ENCODE peak calls at places on chromosome 14, in ten cellular contexts. H is left ventricle myocardium inferior, R is Peyer's patch, I is transverse colon, A is H9, G is adrenal gland, D is mesenchymal stem cell, C is pancreas, O is sigmoid colon, Y is tibial artery. X is an unnamed sample.

GRCh38 chr14:87993485-87993809 is 465 bp upstream of the GALC start:
- DNase-seq in Y (no peak), R (no peak), C (no peak), O (no peak), A (no peak), I (no peak), D (no peak), G (no peak), H (no peak), X (no peak)

GRCh38 chr14:23324455-23324846 is 3.2 kb downstream of the PABPN1 start:
- DNase-seq in C (no peak), G (no peak), R (no peak), Y (no peak), O (no peak), A (no peak), D (no peak), I (no peak), H (no peak), X (no peak)

GRCh38 chr14:51704465-51705050 is 52.8 kb downstream of the FRMD6 start:
- DNase-seq in C (no peak), R (no peak), D (no peak), I (no peak), H (no peak), A (peak; percentile 50), Y (no peak), G (no peak), O (no peak), X (no peak)

GRCh38 chr14:61229475-61229888 is 51.7 kb downstream of the TMEM30B start:
- DNase-seq in Y (no peak), C (no peak), R (no peak), G (no peak), O (no peak), D (no peak), A (no peak), H (no peak), I (no peak), X (no peak)

GRCh38 chr14:32761381-32761968 is 177.2 kb upstream of the NPAS3 start:
- DNase-seq in A (no peak), O (no peak), Y (no peak), D (peak; percentile 49), R (no peak), G (no peak), H (no peak), I (no peak), C (no peak), X (no peak)

GRCh38 chr14:39383026-39383626 is 49.1 kb downstream of the FBXO33 start:
- DNase-seq in D (no peak), A (no peak), H (no peak), R (no peak), O (no peak), G (no peak), C (no peak), I (no peak), Y (no peak), X (no peak)

GRCh38 chr14:27366596-27366995 is 768.8 kb upstream of the NOVA1 start:
- DNase-seq in A (no peak), H (no peak), Y (no peak), O (no peak), R (no peak), C (no peak), G (no peak), I (no peak), D (peak; percentile 29), X (no peak)

GRCh38 chr14:100471451-100472093 is 115.6 kb downstream of the BEGAIN start:
- DNase-seq in D (no peak), A (no peak), C (no peak), R (no peak), H (no peak), Y (no peak), I (no peak), G (peak; percentile 43), O (no peak), X (no peak)

GRCh38 chr14:77123381-77124344 is 17.9 kb downstream of the ZDHHC22 start:
- DNase-seq in A (peak; percentile 46), I (peak; percentile 95), D (no peak), Y (no peak), R (peak; percentile 69), C (peak; percentile 95), G (peak; percentile 82), O (no peak), H (peak; percentile 55), X (peak; percentile 49)

DNA sequence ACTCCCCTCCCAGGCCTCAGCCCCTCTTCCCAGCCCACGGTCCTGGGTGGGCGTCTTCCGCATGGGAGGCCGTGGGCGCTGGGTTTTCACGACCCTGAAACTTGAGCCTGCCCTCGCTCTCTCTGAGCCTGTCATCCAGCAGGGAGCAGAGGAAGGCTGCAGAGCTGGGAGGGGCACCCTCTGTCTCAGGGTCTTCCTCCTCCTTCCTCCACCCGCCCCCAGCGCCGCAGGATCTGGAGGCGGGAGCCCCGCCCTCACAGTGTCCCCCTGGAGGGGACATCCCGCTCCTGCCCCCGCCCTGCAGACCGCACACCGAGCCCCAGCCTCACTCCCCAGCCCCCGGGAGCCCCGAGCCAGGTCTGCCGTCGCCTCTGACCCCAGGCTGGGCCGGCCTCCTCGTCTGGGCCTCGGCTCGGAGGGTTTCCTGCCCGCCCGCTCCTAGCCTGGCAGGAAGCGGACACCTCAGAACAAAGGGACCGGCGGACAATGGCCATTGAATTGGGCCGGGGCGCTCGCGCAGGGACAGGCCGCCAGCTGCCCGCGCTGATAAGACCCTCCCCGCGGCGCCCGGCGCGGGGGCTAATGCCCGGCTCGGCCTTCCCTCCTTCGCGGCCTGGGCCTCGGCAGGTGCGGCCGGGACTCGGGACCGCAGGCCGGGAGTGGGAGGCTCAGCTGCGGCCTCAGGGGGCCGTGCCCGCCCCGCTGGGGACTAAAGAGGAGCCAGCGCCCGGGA is 15.3 kb upstream of the NUDT14 start:
- DNase-seq in I (no peak), D (no peak), C (no peak), Y (no peak), R (no peak), H (peak; percentile 63), G (peak; percentile 43), A (peak; percentile 78), O (no peak), X (peak; percentile 84)
- H3K4me1 ChIP-seq in I (no peaks in the 10 kb centered on the region), D (peaks cover 36% of the 10 kb centered on the region), C (no peaks in the 10 kb centered on the region), Y (peaks cover 14% of the 10 kb centered on the region), R (peaks cover 38% of the 10 kb centered on the region), H (peaks cover 82% of the 10 kb centered on the region), G (peaks cover 8% of the 10 kb centered on the region), A (no peaks in the 10 kb centered on the region), O (peaks cover 29% of the 10 kb centered on the region), X (peaks cover 88% of the 10 kb centered on the region)

DNA sequence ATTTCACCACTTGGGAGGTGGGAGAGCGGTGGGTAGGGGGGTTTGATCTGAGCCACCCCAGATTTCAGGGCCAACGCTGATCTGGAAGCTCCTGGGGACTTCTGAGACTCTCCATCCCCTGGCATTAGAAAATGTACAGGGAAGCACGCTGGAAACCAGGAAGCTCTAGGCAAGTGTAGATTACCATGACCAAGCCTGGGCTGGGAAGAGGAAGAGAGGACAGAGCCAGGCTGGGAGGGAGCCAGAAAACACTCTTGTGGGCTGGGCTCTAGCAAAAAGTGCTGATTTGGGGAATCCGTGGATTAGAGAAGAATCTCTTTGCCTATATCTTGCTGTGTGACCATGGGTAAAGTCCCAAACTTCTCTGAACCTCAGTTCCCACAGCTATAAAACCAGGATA is 236.7 kb downstream of the BCL11B start:
- DNase-seq in H (peak; percentile 59), Y (peak; percentile 72), C (no peak), O (peak; percentile 74), G (peak; percentile 60), A (no peak), D (no peak), I (peak; percentile 41), R (no peak), X (peak; percentile 30)
- H3K4me1 ChIP-seq in H (peaks cover 13% of the 10 kb centered on the region), Y (peaks cover 9% of the 10 kb centered on the region), C (no peaks in the 10 kb centered on the region), O (peaks cover 18% of the 10 kb centered on the region), G (no peaks in the 10 kb centered on the region), A (no peaks in the 10 kb centered on the region), D (no peaks in the 10 kb centered on the region), I (no peaks in the 10 kb centered on the region), R (peaks cover 6% of the 10 kb centered on the region), X (no peaks in the 10 kb centered on the region)

DNA sequence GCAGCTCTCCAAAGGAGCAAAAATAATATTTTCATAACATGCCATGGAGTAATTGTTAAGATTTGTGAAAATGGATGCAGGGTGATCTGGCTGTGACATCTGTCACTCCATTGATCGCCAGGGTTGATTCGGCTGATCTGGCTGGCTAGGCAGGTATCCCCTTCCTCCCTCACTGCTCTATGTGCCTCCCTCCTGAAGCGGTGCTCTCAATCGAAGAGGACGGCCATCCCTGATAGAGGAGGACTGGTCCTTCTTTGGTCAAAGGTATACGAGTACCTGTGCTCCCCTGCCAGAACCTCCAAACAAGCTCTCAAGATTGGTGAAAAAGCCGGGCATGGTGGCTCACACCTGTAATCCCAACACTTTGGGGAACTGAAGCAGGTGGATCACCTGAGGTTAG is 47.9 kb downstream of the VCPKMT start:
- DNase-seq in Y (no peak), O (no peak), D (no peak), R (peak; percentile 12), G (no peak), I (no peak), A (no peak), H (no peak), C (no peak), X (no peak)
- H3K4me1 ChIP-seq in Y (no peaks in the 10 kb centered on the region), O (no peaks in the 10 kb centered on the region), D (peaks cover 2% of the 10 kb centered on the region), R (peaks cover 7% of the 10 kb centered on the region), G (no peaks in the 10 kb centered on the region), I (no peaks in the 10 kb centered on the region), A (peaks cover 2% of the 10 kb centered on the region), H (no peaks in the 10 kb centered on the region), C (no peaks in the 10 kb centered on the region), X (no peaks in the 10 kb centered on the region)

GRCh38 chr14:59482471-59483331 is 1.5 kb downstream of the L3HYPDH start:
- DNase-seq in Y (no peak), H (no peak), R (no peak), O (no peak), I (peak; percentile 20), D (peak; percentile 90), C (no peak), G (peak; percentile 67), A (no peak), X (peak; percentile 38)

GRCh38 chr14:59483360-59483759 is 848 bp downstream of the L3HYPDH start:
- DNase-seq in O (no peak), Y (peak; percentile 72), R (no peak), C (no peak), A (no peak), G (peak; percentile 49), D (peak; percentile 78), H (no peak), I (no peak), X (no peak)

GRCh38 chr14:59483819-59484610 is at the start of the genes JKAMP and L3HYPDH:
- DNase-seq in C (peak; percentile 98), R (peak; percentile 99), A (peak; percentile 97), O (peak; percentile 98), Y (peak; percentile 98), H (peak; percentile 98), D (peak; percentile 97), I (peak; percentile 98), G (peak; percentile 98), X (peak; percentile 98)

GRCh38 chr14:59481407-59482119 is 2.6 kb downstream of the L3HYPDH start:
- DNase-seq in C (no peak), O (no peak), G (no peak), A (no peak), R (no peak), D (peak; percentile 50), H (no peak), I (no peak), Y (no peak), X (no peak)

DNA sequence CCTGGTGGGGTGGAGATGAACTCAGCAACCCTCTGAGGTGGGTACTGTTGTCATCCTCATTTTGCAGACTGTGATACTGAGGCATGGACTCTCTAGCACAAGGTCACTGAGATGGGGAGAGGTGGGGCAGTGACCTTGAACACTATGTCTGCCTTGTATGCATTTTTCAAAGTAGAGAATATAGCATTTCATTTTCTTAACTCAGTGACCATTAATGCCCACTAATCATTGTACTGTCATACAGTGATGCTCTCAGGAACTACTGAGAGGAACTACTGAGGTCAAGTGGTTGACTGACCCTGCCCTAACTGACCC is 2.1 kb downstream of the L3HYPDH start:
- DNase-seq in G (no peak), Y (no peak), D (no peak), I (no peak), R (no peak), C (no peak), O (no peak), H (no peak), A (no peak), X (no peak)
- H3K4me1 ChIP-seq in G (peaks cover 29% of the 10 kb centered on the region), Y (peaks cover 14% of the 10 kb centered on the region), D (peaks cover 6% of the 10 kb centered on the region), I (peaks cover 24% of the 10 kb centered on the region), R (peaks cover 48% of the 10 kb centered on the region), C (peaks cover 18% of the 10 kb centered on the region), O (peaks cover 65% of the 10 kb centered on the region), H (peaks cover 68% of the 10 kb centered on the region), A (no peaks in the 10 kb centered on the region), X (peaks cover 55% of the 10 kb centered on the region)